ENCODE peak calls at places on chromosome 5, in four cellular contexts. One of them, this sample, is unnamed.

GRCh38 chr5:19240150-19240549 is 747.9 kb downstream of the CDH18 start:
- DNase-seq in H9: no peak
- DNase-seq in neuronal stem cell: no peak
- DNase-seq in mesendoderm: peak
- DNase-seq in this sample: no peak

GRCh38 chr5:12743582-12743981 is 839.3 kb upstream of the CTNND2 start:
- DNase-seq in H9: no peak
- DNase-seq in neuronal stem cell: no peak
- DNase-seq in mesendoderm: no peak
- DNase-seq in this sample: no peak

GRCh38 chr5:157463621-157464407 is 3.8 kb downstream of the NIPAL4 start:
- DNase-seq in mesendoderm: no peak
- DNase-seq in neuronal stem cell: no peak
- DNase-seq in H9: no peak
- DNase-seq in this sample: peak

GRCh38 chr5:95422842-95423241 is 31.7 kb downstream of the FAM81B start:
- DNase-seq in neuronal stem cell: no peak
- DNase-seq in H9: no peak
- DNase-seq in mesendoderm: no peak
- DNase-seq in this sample: no peak

GRCh38 chr5:180222056-180222455 is 13.0 kb upstream of the RASGEF1C start:
- DNase-seq in neuronal stem cell: no peak
- DNase-seq in H9: no peak
- DNase-seq in mesendoderm: no peak
- DNase-seq in this sample: no peak

GRCh38 chr5:135391123-135391868 is 7.7 kb downstream of the MACROH2A1 start:
- DNase-seq in mesendoderm: no peak
- DNase-seq in neuronal stem cell: no peak
- DNase-seq in H9: no peak
- DNase-seq in this sample: peak

GRCh38 chr5:139392678-139393496 is 2.0 kb downstream of the PROB1 start:
- DNase-seq in neuronal stem cell: no peak
- DNase-seq in mesendoderm: peak
- DNase-seq in H9: peak
- DNase-seq in this sample: no peak

GRCh38 chr5:77312411-77312810 is 101.9 kb downstream of the PDE8B start:
- DNase-seq in H9: no peak
- DNase-seq in mesendoderm: no peak
- DNase-seq in neuronal stem cell: no peak
- DNase-seq in this sample: peak

GRCh38 chr5:121949885-121950284 is 11.9 kb upstream of the SRFBP1 start:
- DNase-seq in H9: peak
- DNase-seq in neuronal stem cell: peak
- DNase-seq in mesendoderm: peak
- DNase-seq in this sample: peak

GRCh38 chr5:5014836-5015235 is 125.3 kb upstream of the ADAMTS16 start:
- DNase-seq in mesendoderm: peak
- DNase-seq in H9: no peak
- DNase-seq in neuronal stem cell: peak
- DNase-seq in this sample: no peak

GRCh38 chr5:169873642-169874041 is 106.7 kb downstream of the INSYN2B start:
- DNase-seq in H9: no peak
- DNase-seq in mesendoderm: no peak
- DNase-seq in neuronal stem cell: no peak
- DNase-seq in this sample: peak

GRCh38 chr5:56909294-56910122 is at the start of gene SETD9:
- DNase-seq in mesendoderm: peak
- DNase-seq in neuronal stem cell: peak
- DNase-seq in H9: peak
- DNase-seq in this sample: peak

GRCh38 chr5:82622205-82622604 is 344.1 kb upstream of the RPS23 start:
- DNase-seq in neuronal stem cell: no peak
- DNase-seq in H9: no peak
- DNase-seq in mesendoderm: no peak
- DNase-seq in this sample: no peak

GRCh38 chr5:72107874-72108199 is 562 bp downstream of the MAP1B start:
- DNase-seq in mesendoderm: peak
- DNase-seq in neuronal stem cell: peak
- DNase-seq in H9: no peak
- DNase-seq in this sample: no peak

GRCh38 chr5:165448773-165449172 is 1943.4 kb downstream of the MAT2B start:
- DNase-seq in neuronal stem cell: no peak
- DNase-seq in H9: no peak
- DNase-seq in mesendoderm: no peak
- DNase-seq in this sample: peak

GRCh38 chr5:97164846-97165245 is 18.2 kb downstream of the RIOK2 start:
- DNase-seq in neuronal stem cell: no peak
- DNase-seq in mesendoderm: no peak
- DNase-seq in H9: no peak
- DNase-seq in this sample: peak

GRCh38 chr5:149135536-149136201 is 5.6 kb upstream of the ABLIM3 start:
- DNase-seq in neuronal stem cell: no peak
- DNase-seq in H9: no peak
- DNase-seq in mesendoderm: no peak
- DNase-seq in this sample: peak

GRCh38 chr5:133882801-133883200 is 85.6 kb downstream of the C5orf15 start:
- DNase-seq in neuronal stem cell: no peak
- DNase-seq in mesendoderm: no peak
- DNase-seq in H9: no peak
- DNase-seq in this sample: no peak

GRCh38 chr5:178524093-178524882 is 65.9 kb downstream of the COL23A1 start:
- DNase-seq in mesendoderm: no peak
- DNase-seq in neuronal stem cell: no peak
- DNase-seq in H9: no peak
- DNase-seq in this sample: no peak
- H2AK5ac ChIP-seq in mesendoderm: no peak
- H2AK5ac ChIP-seq in neuronal stem cell: no peak
- H2AK5ac ChIP-seq in H9: no peak
- H2AK5ac ChIP-seq in this sample: no peak

GRCh38 chr5:61313960-61314681 is 17.9 kb upstream of the ZSWIM6 start:
- DNase-seq in neuronal stem cell: no peak
- DNase-seq in H9: no peak
- DNase-seq in mesendoderm: no peak
- DNase-seq in this sample: peak

GRCh38 chr5:61309115-61309514 is 22.9 kb upstream of the ZSWIM6 start:
- DNase-seq in neuronal stem cell: no peak
- DNase-seq in mesendoderm: no peak
- DNase-seq in H9: no peak
- DNase-seq in this sample: no peak

GRCh38 chr5:61308699-61309098 is 23.4 kb upstream of the ZSWIM6 start:
- DNase-seq in mesendoderm: peak
- DNase-seq in neuronal stem cell: no peak
- DNase-seq in H9: no peak
- DNase-seq in this sample: no peak

GRCh38 chr5:61311836-61312808 is 19.9 kb upstream of the ZSWIM6 start:
- DNase-seq in mesendoderm: no peak
- DNase-seq in neuronal stem cell: no peak
- DNase-seq in H9: no peak
- DNase-seq in this sample: peak

DNA sequence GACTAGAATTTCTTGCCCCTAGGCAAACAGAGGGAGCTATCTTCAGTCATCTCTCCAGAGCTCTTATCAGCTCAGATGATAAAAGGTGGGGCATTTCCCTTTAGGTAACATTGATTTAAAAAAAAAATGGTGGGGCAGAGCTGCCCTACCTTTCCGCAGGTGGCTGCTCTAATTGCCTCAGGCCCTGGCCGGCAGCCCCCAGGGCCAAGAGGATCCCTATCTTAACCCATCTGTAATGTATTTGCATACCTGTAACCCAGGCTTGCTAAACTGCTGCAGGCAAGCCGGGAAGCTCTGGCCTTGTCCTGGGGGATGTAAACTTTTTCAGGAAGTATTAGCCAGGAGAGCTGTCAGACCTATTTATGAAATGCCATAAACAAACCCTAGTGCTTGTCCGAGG is 21.0 kb upstream of the ZSWIM6 start:
- DNase-seq in H9: peak
- DNase-seq in neuronal stem cell: no peak
- DNase-seq in mesendoderm: peak
- DNase-seq in this sample: no peak
- H2AK5ac ChIP-seq in H9: no peak
- H2AK5ac ChIP-seq in neuronal stem cell: no peak
- H2AK5ac ChIP-seq in mesendoderm: no peak
- H2AK5ac ChIP-seq in this sample: peak

GRCh38 chr5:90968319-90968718 is 409.7 kb downstream of the ADGRV1 start:
- DNase-seq in mesendoderm: no peak
- DNase-seq in neuronal stem cell: no peak
- DNase-seq in H9: no peak
- DNase-seq in this sample: no peak
- H2AK5ac ChIP-seq in mesendoderm: no peak
- H2AK5ac ChIP-seq in neuronal stem cell: no peak
- H2AK5ac ChIP-seq in H9: no peak
- H2AK5ac ChIP-seq in this sample: no peak

DNA sequence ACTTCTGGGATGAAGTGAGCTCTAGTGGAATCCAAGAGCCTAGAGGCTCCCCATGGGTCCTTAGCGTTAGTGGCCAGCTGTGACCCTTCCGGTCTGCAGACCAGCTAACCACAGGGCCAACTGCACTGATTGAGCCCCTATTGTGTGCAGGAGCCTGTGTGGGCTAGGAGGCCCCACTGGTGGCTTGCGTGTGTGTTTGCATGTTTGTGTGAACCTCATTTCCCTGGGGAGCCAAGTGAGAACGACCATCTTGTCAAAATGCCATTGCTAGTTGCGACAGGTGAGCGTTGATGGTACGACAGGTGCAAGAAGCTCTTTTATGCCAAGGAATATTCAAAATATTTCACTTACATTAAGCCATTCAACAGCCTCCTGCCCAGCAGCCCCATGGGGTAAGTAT is 44.1 kb upstream of the ANKRD33B start:
- DNase-seq in H9: no peak
- DNase-seq in neuronal stem cell: no peak
- DNase-seq in mesendoderm: no peak
- DNase-seq in this sample: no peak
- H2AK5ac ChIP-seq in H9: no peak
- H2AK5ac ChIP-seq in neuronal stem cell: no peak
- H2AK5ac ChIP-seq in mesendoderm: no peak
- H2AK5ac ChIP-seq in this sample: peak

DNA sequence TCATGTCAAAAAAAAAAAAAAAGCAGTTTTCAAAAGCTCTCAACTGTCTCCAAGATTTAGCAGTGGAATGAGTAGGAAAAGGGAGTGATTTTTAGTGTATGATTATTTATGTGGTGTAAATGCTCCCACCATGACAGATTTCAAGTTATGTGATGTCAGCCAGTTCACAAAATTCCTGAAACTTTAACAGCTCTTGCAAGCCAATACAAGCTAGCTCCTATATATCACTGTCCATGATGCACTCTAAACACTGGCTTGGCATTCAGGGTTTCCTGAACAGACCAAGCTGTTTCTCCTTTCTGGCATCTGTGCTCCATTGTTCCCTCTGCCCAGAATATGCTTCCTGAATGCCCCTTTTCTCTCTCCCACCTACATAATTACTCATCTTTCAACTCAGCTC is 7.8 kb upstream of the ANKDD1B start:
- DNase-seq in mesendoderm: no peak
- DNase-seq in neuronal stem cell: no peak
- DNase-seq in H9: no peak
- DNase-seq in this sample: peak
- H2AK5ac ChIP-seq in mesendoderm: no peak
- H2AK5ac ChIP-seq in neuronal stem cell: no peak
- H2AK5ac ChIP-seq in H9: no peak
- H2AK5ac ChIP-seq in this sample: no peak

DNA sequence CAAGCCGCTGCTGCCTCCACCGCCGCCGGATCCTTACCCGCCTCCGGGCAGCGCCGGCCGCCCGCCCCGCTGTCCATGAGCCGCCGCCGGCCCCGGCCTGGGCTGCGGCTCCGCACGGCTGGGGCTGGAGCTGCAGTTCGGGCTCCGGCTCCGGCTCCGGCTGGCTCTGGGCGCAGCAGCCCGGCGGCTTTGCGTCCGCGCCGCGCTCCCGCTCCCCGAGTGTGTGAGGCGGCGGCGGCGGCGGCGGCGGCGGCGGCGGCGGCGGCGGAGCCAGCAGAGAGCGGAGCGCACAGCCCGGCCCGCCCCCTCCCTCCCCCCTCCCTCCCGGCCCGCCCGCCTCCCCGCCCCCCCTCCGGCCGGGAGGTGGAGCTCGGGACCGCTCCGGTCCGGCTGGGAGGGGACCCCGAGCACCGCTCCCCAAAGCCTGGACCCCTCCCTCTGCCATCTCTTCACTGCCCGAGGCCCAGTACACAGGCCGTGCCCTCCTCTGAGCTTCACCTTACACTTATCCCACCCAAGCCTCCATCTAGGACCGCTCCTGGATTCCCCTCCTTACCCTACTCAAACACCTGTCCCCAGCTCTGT is at the start of gene PCDH1:
- DNase-seq in H9: no peak
- DNase-seq in mesendoderm: peak
- DNase-seq in neuronal stem cell: no peak
- DNase-seq in this sample: peak
- H2AK5ac ChIP-seq in H9: no peak
- H2AK5ac ChIP-seq in mesendoderm: peak
- H2AK5ac ChIP-seq in neuronal stem cell: peak
- H2AK5ac ChIP-seq in this sample: no peak

This sample was measured in IMR-90.